ENCODE peak calls at places on chromosomes 3 and 15, in six cellular contexts. C, S, R, X, M and Q are unnamed samples.

GRCh38 chr15:101219441-101219840 is 32.4 kb downstream of the CHSY1 start:
- DNase-seq in C (no peak), S (no peak), R (no peak), X (no peak), M (no peak), Q (no peak)

GRCh38 chr3:194381460-194381875 is 11.9 kb upstream of the LRRC15 start:
- DNase-seq in C (no peak), S (no peak), R (no peak), X (peak; percentile 26), M (no peak), Q (no peak)

GRCh38 chr3:193563999-193564398 is 9.3 kb upstream of the ATP13A4 start:
- DNase-seq in C (no peak), S (no peak), R (no peak), X (peak; percentile 84), M (no peak), Q (no peak)

GRCh38 chr3:176766862-176767261 is 430.4 kb downstream of the TBL1XR1 start:
- DNase-seq in C (no peak), S (no peak), R (no peak), X (no peak), M (no peak), Q (no peak)

GRCh38 chr3:51945926-51946500 is 3.9 kb downstream of the PARP3 start:
- DNase-seq in C (no peak), S (no peak), R (no peak), X (no peak), M (no peak), Q (no peak)

GRCh38 chr3:132414841-132415240 is 2.5 kb upstream of the DNAJC13 start:
- DNase-seq in C (no peak), S (no peak), R (no peak), X (no peak), M (no peak), Q (no peak)

GRCh38 chr15:83498801-83499200 is 51.7 kb downstream of the SH3GL3 start:
- DNase-seq in C (no peak), S (no peak), R (no peak), X (no peak), M (no peak), Q (no peak)

GRCh38 chr15:34951993-34952392 is 17.5 kb downstream of the AQR start:
- DNase-seq in C (no peak), S (no peak), R (no peak), X (no peak), M (no peak), Q (no peak)

GRCh38 chr15:101504866-101505609 is 15.5 kb upstream of the PCSK6 start:
- DNase-seq in C (no peak), S (no peak), R (no peak), X (no peak), M (no peak), Q (no peak)

GRCh38 chr3:120077726-120078125 is 16.5 kb downstream of the GSK3B start:
- DNase-seq in C (no peak), S (no peak), R (no peak), X (no peak), M (no peak), Q (no peak)

GRCh38 chr3:124972457-124972856 is 37.9 kb upstream of the MUC13 start:
- DNase-seq in C (no peak), S (no peak), R (no peak), X (peak; percentile 31), M (no peak), Q (no peak)

GRCh38 chr3:162141232-162141631 is 644.6 kb downstream of the OTOL1 start:
- DNase-seq in C (no peak), S (no peak), R (peak; percentile 55), X (peak; percentile 19), M (no peak), Q (no peak)

GRCh38 chr15:37109952-37110630 is 9.7 kb upstream of the MEIS2 start:
- DNase-seq in C (peak; percentile 51), S (no peak), R (no peak), X (peak; percentile 29), M (no peak), Q (no peak)

GRCh38 chr3:40211579-40211978 is 97.9 kb upstream of the EIF1B start:
- DNase-seq in C (no peak), S (no peak), R (peak; percentile 6), X (peak; percentile 6), M (no peak), Q (no peak)

GRCh38 chr15:74655424-74655823 is 39.8 kb downstream of the CLK3 start:
- DNase-seq in C (no peak), S (no peak), R (no peak), X (no peak), M (no peak), Q (no peak)

GRCh38 chr15:29821416-29822099 is 710 bp downstream of the TJP1 start:
- DNase-seq in C (peak; percentile 76), S (peak; percentile 60), R (peak; percentile 88), X (peak; percentile 63), M (no peak), Q (peak; percentile 74)

GRCh38 chr15:77402740-77403379 is 17.0 kb downstream of the PEAK1 start:
- DNase-seq in C (no peak), S (no peak), R (peak; percentile 61), X (no peak), M (no peak), Q (no peak)

GRCh38 chr3:58578873-58579272 is 1.7 kb upstream of the FAM107A start:
- DNase-seq in C (no peak), S (no peak), R (no peak), X (no peak), M (no peak), Q (no peak)

DNA sequence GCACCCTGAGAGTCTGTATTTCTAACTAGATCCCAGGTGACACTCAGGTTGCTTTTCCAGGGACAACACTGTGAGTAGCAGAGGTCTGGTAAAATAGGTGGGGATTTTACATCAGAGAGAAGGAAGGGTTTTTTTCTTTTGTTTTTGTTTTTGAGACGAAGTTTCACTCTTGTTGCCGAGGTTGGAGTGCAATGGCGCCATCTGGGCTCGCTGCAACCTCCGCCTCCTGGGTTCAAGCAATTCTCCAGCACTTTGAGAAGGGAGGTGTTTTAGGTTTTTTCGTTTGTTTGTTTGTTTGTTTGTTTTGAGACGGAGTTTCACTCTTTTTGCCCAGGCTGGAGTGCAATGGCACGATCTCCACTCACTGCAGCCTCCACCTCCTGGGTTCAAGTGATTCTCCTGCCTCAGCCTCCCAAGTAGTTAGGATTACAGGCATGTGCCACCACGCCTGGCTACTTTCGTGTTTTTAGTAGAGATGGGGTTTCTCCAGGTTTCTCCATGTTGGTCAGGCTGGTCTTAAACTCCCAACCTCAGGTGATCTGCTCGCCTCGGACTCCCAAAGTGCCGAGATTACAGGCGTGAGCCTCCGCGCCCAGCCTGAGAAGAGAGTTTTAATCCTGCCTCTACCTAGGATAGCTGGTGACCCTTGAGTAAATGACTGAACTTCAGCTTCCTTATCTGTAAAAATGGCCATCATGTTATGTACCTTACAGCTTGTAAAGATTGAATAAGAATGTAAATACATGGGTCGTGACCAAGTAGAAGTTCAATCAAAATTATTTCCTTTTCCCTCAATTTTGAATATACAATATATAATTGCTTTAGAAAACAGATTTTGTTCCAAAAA is 95.9 kb upstream of the FNDC3B start:
- DNase-seq in C (no peak), S (no peak), R (no peak), X (peak; percentile 21), M (no peak), Q (no peak)
- TF ChIP-seq CTCF in C (no peak), S (no peak), R (no peak), X (no peak), M (no peak), Q (no peak)

GRCh38 chr15:70149667-70150404 is 52.1 kb upstream of the TLE3 start:
- DNase-seq in C (no peak), S (no peak), R (peak; percentile 73), X (no peak), M (no peak), Q (no peak)
- TF ChIP-seq CTCF in C (no peak), S (no peak), R (no peak), X (no peak), M (no peak), Q (no peak)

GRCh38 chr3:114299421-114299820 is 5.6 kb downstream of the TIGIT start:
- DNase-seq in C (no peak), S (no peak), R (peak; percentile 12), X (peak; percentile 51), M (no peak), Q (no peak)
- TF ChIP-seq CTCF in C (no peak), S (no peak), R (peak; percentile 77), X (peak; percentile 49), M (no peak), Q (peak; percentile 17)

GRCh38 chr15:62104846-62105245 is 38.1 kb downstream of the C2CD4A start:
- DNase-seq in C (no peak), S (no peak), R (no peak), X (no peak), M (no peak), Q (no peak)
- TF ChIP-seq CTCF in C (no peak), S (no peak), R (no peak), X (no peak), M (no peak), Q (no peak)

DNA sequence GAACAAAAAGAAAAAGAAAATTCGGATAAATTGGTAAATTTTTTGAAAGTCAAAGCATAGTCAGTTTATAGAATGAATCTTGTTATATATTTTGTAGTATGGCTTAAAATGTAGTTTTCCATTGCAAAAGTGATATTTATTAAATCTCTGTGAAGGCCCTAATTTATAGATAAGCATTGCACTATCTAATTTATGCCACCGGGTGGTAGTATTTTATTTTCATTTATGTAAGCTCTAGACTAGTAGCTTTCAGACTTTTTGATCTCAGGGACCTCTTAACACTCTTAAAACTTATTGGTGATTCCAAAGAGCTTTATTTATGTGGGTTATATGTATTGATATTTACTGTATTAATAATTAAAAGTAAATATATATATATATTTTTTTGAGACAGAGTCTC is 133.9 kb upstream of the LRRFIP2 start:
- DNase-seq in C (no peak), S (no peak), R (no peak), X (no peak), M (no peak), Q (no peak)
- TF ChIP-seq CTCF in C (peak; percentile 34), S (no peak), R (no peak), X (no peak), M (peak; percentile 35), Q (peak; percentile 67)

GRCh38 chr15:46502668-46503067 is 867.8 kb downstream of the SQOR start:
- DNase-seq in C (no peak), S (no peak), R (no peak), X (no peak), M (no peak), Q (no peak)
- TF ChIP-seq CTCF in C (no peak), S (no peak), R (no peak), X (no peak), M (peak; percentile 29), Q (no peak)

DNA sequence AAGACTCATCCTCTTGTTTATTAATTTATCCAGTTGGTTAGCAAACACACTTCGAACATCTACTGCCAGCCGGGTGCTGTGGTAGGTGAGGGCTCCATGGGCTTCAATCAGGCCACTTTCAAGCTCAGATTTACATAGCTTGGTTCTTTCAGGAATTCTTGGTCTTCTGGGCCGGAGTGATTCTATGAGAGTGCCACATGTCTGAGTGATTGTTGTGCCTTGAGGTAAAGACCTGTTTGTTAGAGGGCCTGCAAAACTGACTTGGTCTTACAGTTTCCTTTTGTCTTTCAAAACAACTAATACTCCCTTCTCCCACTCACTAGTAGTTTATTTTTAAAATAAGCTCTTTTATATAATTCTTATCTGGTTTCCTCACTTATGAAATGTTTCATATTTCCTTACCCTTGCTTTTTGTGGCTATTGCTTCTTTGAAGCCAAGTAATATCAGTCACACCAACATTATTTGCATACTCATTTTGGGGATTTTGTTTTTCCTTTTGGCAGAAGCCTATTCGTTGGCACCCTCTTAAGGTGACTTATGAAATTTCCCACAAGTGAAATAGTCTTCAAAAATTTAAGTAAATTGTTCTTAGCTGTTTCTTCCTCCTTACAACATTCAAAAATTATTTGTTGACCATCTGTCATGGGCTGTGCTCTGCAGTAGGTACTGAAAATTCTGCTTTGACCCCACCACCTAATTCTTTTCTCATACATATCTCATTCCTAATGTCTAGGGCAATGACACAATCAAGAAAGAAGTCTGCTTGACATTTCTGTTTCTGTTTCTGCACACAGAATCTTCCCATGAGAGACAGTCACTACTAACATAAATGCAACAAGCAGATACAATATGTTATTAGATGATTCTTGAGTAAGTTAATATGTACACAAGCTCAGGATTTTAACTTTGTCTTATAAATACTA is 120.2 kb downstream of the LRRC28 start:
- DNase-seq in C (no peak), S (no peak), R (no peak), X (no peak), M (no peak), Q (no peak)
- TF ChIP-seq CTCF in C (no peak), S (no peak), R (peak; percentile 5), X (no peak), M (no peak), Q (no peak)